ENCODE peak calls at places on chromosomes 1 and 21, in five cellular contexts. One of them, this sample, is unnamed. For H3K9me3, the result is how much of the 10 kb centered on the place peaks cover.

GRCh38 chr1:154767315-154768240 is 102.5 kb downstream of the KCNN3 start:
- DNase-seq in A549: no peak
- DNase-seq in CD8-positive, alpha-beta memory T cell: no peak
- DNase-seq in mucosa of descending colon: no peak
- DNase-seq in IMR-90: peak
- DNase-seq in this sample: no peak

GRCh38 chr1:41764608-41765007 is 154.1 kb downstream of the HIVEP3 start:
- DNase-seq in A549: no peak
- DNase-seq in IMR-90: no peak
- DNase-seq in CD8-positive, alpha-beta memory T cell: no peak
- DNase-seq in mucosa of descending colon: no peak
- DNase-seq in this sample: no peak

GRCh38 chr21:27300770-27301169 is 333.9 kb upstream of the ADAMTS5 start:
- DNase-seq in mucosa of descending colon: no peak
- DNase-seq in CD8-positive, alpha-beta memory T cell: no peak
- DNase-seq in IMR-90: peak
- DNase-seq in A549: no peak
- DNase-seq in this sample: no peak

GRCh38 chr21:39568380-39568779 is 44.4 kb upstream of the B3GALT5 start:
- DNase-seq in mucosa of descending colon: no peak
- DNase-seq in A549: no peak
- DNase-seq in IMR-90: no peak
- DNase-seq in CD8-positive, alpha-beta memory T cell: no peak
- DNase-seq in this sample: no peak

GRCh38 chr1:159923203-159924024 is 1.9 kb downstream of the TAGLN2 start:
- DNase-seq in A549: peak
- DNase-seq in mucosa of descending colon: peak
- DNase-seq in CD8-positive, alpha-beta memory T cell: peak
- DNase-seq in IMR-90: peak
- DNase-seq in this sample: peak

GRCh38 chr1:52697795-52698674 is at the start of gene COA7:
- DNase-seq in CD8-positive, alpha-beta memory T cell: peak
- DNase-seq in A549: peak
- DNase-seq in mucosa of descending colon: peak
- DNase-seq in IMR-90: peak
- DNase-seq in this sample: peak

GRCh38 chr1:41102208-41102607 is 80.7 kb upstream of the SLFNL1 start:
- DNase-seq in A549: peak
- DNase-seq in CD8-positive, alpha-beta memory T cell: no peak
- DNase-seq in IMR-90: peak
- DNase-seq in mucosa of descending colon: peak
- DNase-seq in this sample: no peak

GRCh38 chr1:214205053-214205452 is 75.9 kb upstream of the SMYD2 start:
- DNase-seq in CD8-positive, alpha-beta memory T cell: no peak
- DNase-seq in mucosa of descending colon: no peak
- DNase-seq in A549: no peak
- DNase-seq in IMR-90: no peak
- DNase-seq in this sample: no peak

GRCh38 chr21:26795866-26796329 is 49.3 kb downstream of the ADAMTS1 start:
- DNase-seq in CD8-positive, alpha-beta memory T cell: no peak
- DNase-seq in A549: peak
- DNase-seq in mucosa of descending colon: no peak
- DNase-seq in IMR-90: peak
- DNase-seq in this sample: no peak

GRCh38 chr1:62294211-62294610 is 25.0 kb downstream of the KANK4 start:
- DNase-seq in IMR-90: no peak
- DNase-seq in CD8-positive, alpha-beta memory T cell: no peak
- DNase-seq in A549: peak
- DNase-seq in mucosa of descending colon: no peak
- DNase-seq in this sample: no peak

GRCh38 chr1:6508154-6508875 is 16.8 kb upstream of the PLEKHG5 start:
- DNase-seq in mucosa of descending colon: no peak
- DNase-seq in CD8-positive, alpha-beta memory T cell: no peak
- DNase-seq in A549: no peak
- DNase-seq in IMR-90: no peak
- DNase-seq in this sample: no peak

GRCh38 chr21:38993561-38993960 is 187.8 kb downstream of the ETS2 start:
- DNase-seq in A549: peak
- DNase-seq in CD8-positive, alpha-beta memory T cell: no peak
- DNase-seq in mucosa of descending colon: no peak
- DNase-seq in IMR-90: peak
- DNase-seq in this sample: no peak

GRCh38 chr1:196180847-196181593 is 427.2 kb downstream of the KCNT2 start:
- DNase-seq in CD8-positive, alpha-beta memory T cell: no peak
- DNase-seq in mucosa of descending colon: no peak
- DNase-seq in A549: peak
- DNase-seq in IMR-90: peak
- DNase-seq in this sample: no peak

GRCh38 chr1:184854456-184855180 is 100.0 kb upstream of the EDEM3 start:
- DNase-seq in A549: no peak
- DNase-seq in IMR-90: peak
- DNase-seq in mucosa of descending colon: no peak
- DNase-seq in CD8-positive, alpha-beta memory T cell: no peak
- DNase-seq in this sample: no peak

GRCh38 chr1:27650527-27651175 is 15.7 kb upstream of the FGR start:
- DNase-seq in CD8-positive, alpha-beta memory T cell: no peak
- DNase-seq in IMR-90: peak
- DNase-seq in A549: no peak
- DNase-seq in mucosa of descending colon: no peak
- DNase-seq in this sample: no peak

GRCh38 chr1:203799157-203799556 is 3.7 kb downstream of the ZBED6 start:
- DNase-seq in CD8-positive, alpha-beta memory T cell: no peak
- DNase-seq in IMR-90: no peak
- DNase-seq in mucosa of descending colon: no peak
- DNase-seq in A549: no peak
- DNase-seq in this sample: no peak

GRCh38 chr1:68116643-68117235 is 66.3 kb upstream of the DIRAS3 start:
- DNase-seq in mucosa of descending colon: no peak
- DNase-seq in IMR-90: peak
- DNase-seq in CD8-positive, alpha-beta memory T cell: no peak
- DNase-seq in A549: peak
- DNase-seq in this sample: no peak

GRCh38 chr21:45582128-45582527 is 39.9 kb upstream of the SLC19A1 start:
- DNase-seq in CD8-positive, alpha-beta memory T cell: no peak
- DNase-seq in A549: no peak
- DNase-seq in IMR-90: no peak
- DNase-seq in mucosa of descending colon: no peak
- DNase-seq in this sample: no peak

GRCh38 chr1:156808186-156809030 is 8.2 kb downstream of the SH2D2A start:
- DNase-seq in CD8-positive, alpha-beta memory T cell: no peak
- DNase-seq in IMR-90: no peak
- DNase-seq in A549: no peak
- DNase-seq in mucosa of descending colon: no peak
- DNase-seq in this sample: no peak

GRCh38 chr21:45869121-45870007 is 112.2 kb upstream of the COL6A1 start:
- DNase-seq in A549: no peak
- DNase-seq in IMR-90: peak
- DNase-seq in CD8-positive, alpha-beta memory T cell: no peak
- DNase-seq in mucosa of descending colon: no peak
- DNase-seq in this sample: no peak

GRCh38 chr1:154896811-154897286 is 26.8 kb upstream of the KCNN3 start:
- DNase-seq in IMR-90: no peak
- DNase-seq in A549: no peak
- DNase-seq in CD8-positive, alpha-beta memory T cell: no peak
- DNase-seq in mucosa of descending colon: no peak
- DNase-seq in this sample: no peak

GRCh38 chr1:214453109-214453722 is 98.2 kb downstream of the PTPN14 start:
- DNase-seq in CD8-positive, alpha-beta memory T cell: no peak
- DNase-seq in mucosa of descending colon: no peak
- DNase-seq in A549: no peak
- DNase-seq in IMR-90: peak
- DNase-seq in this sample: no peak

GRCh38 chr1:215201301-215201700 is 118.8 kb downstream of the KCNK2 start:
- DNase-seq in A549: no peak
- DNase-seq in mucosa of descending colon: no peak
- DNase-seq in IMR-90: no peak
- DNase-seq in CD8-positive, alpha-beta memory T cell: no peak
- DNase-seq in this sample: no peak

DNA sequence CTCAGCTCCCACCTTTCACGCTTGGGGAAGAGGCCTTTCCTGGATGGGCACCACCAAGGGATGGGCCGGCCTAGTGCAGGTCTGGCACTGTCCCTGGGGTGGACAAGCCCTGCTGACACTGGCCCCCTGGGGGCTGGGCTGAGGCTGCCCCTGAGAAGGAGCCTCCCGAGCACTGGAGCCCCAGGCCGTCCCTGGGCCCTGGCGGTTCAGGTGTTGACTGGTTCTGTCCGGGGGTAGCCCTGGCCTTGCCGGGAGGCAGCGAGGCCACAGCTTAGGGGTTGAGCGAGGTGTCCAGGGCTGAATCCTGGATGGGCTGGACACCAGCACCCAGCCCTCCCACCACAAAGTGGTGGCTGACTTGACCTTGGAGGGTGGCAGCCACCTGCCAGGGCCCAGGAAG is 49.7 kb upstream of the ACTRT2 start:
- DNase-seq in A549: no peak
- DNase-seq in IMR-90: no peak
- DNase-seq in mucosa of descending colon: no peak
- DNase-seq in CD8-positive, alpha-beta memory T cell: no peak
- DNase-seq in this sample: no peak
- H3K9me3 ChIP-seq in A549: under half
- H3K9me3 ChIP-seq in IMR-90: half or more
- H3K9me3 ChIP-seq in mucosa of descending colon: under half
- H3K9me3 ChIP-seq in CD8-positive, alpha-beta memory T cell: under half
- H3K9me3 ChIP-seq in this sample: under half

GRCh38 chr21:15240846-15241245 is 176.0 kb upstream of the NRIP1 start:
- DNase-seq in IMR-90: no peak
- DNase-seq in CD8-positive, alpha-beta memory T cell: no peak
- DNase-seq in mucosa of descending colon: no peak
- DNase-seq in A549: no peak
- DNase-seq in this sample: no peak

GRCh38 chr21:15243356-15243755 is 178.6 kb upstream of the NRIP1 start:
- DNase-seq in IMR-90: no peak
- DNase-seq in mucosa of descending colon: no peak
- DNase-seq in CD8-positive, alpha-beta memory T cell: no peak
- DNase-seq in A549: no peak
- DNase-seq in this sample: no peak

GRCh38 chr21:15247613-15248012 is 182.8 kb upstream of the NRIP1 start:
- DNase-seq in mucosa of descending colon: no peak
- DNase-seq in A549: no peak
- DNase-seq in CD8-positive, alpha-beta memory T cell: no peak
- DNase-seq in IMR-90: peak
- DNase-seq in this sample: no peak

GRCh38 chr21:15241997-15242767 is 177.4 kb upstream of the NRIP1 start:
- DNase-seq in A549: peak
- DNase-seq in IMR-90: no peak
- DNase-seq in CD8-positive, alpha-beta memory T cell: no peak
- DNase-seq in mucosa of descending colon: no peak
- DNase-seq in this sample: no peak

GRCh38 chr21:15242906-15243305 is 178.1 kb upstream of the NRIP1 start:
- DNase-seq in CD8-positive, alpha-beta memory T cell: no peak
- DNase-seq in A549: no peak
- DNase-seq in IMR-90: no peak
- DNase-seq in mucosa of descending colon: no peak
- DNase-seq in this sample: no peak
- H3K9me3 ChIP-seq in CD8-positive, alpha-beta memory T cell: under half
- H3K9me3 ChIP-seq in A549: under half
- H3K9me3 ChIP-seq in IMR-90: under half
- H3K9me3 ChIP-seq in mucosa of descending colon: under half
- H3K9me3 ChIP-seq in this sample: under half

DNA sequence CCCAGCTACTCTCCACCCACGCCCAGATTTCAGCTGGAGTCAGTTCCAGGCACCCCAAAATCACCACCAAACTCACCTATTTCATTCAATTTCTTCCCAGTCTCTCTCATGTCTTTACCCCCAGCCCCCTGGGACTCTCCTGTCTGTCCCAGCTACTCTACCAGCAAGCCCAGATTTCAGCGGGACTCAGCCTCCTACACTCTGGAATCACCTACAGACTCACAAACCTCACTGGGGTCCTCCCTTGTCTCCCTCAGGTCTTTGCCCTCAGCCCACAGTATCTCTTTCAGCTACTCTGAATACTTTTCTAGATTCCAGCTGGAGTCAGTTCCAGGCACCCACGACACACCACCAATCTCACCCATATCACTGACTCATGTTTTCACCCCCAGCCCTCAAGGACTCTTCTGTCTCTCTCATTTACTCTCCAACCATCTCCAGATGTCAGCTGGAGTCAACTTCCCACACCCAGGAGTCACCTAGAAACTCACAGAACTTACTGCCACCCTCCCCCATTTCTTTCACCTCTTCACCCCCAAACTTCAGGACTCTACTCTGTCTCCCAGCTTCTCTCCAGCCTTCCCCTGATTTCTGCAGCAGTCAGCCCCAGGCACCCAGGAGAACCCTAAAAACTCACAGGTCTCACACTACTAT is 1529.3 kb upstream of the TPTE start:
- DNase-seq in CD8-positive, alpha-beta memory T cell: no peak
- DNase-seq in A549: peak
- DNase-seq in mucosa of descending colon: no peak
- DNase-seq in IMR-90: no peak
- DNase-seq in this sample: no peak
- H3K9me3 ChIP-seq in CD8-positive, alpha-beta memory T cell: under half
- H3K9me3 ChIP-seq in A549: under half
- H3K9me3 ChIP-seq in mucosa of descending colon: half or more
- H3K9me3 ChIP-seq in IMR-90: under half
- H3K9me3 ChIP-seq in this sample: under half

DNA sequence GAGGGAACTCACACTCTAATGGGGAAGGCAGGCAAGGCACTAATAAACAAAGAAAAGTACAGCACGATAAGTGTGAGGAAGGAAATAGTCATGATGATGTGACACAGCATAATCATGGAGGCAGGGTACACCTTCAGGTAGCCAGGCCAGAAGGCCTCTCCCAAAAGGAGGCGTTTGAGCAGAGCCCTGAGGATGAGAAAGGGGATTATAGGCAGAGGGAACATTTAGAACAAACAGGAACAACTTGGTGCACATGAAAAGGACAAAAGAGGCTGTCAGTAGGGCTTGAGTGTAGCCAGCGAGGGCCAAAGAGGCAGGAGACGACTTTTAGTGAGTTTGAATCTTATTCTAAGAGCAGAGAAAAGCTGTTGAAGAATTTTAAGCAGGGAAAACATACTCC is 33.4 kb upstream of the CRNN start:
- DNase-seq in IMR-90: no peak
- DNase-seq in A549: no peak
- DNase-seq in mucosa of descending colon: no peak
- DNase-seq in CD8-positive, alpha-beta memory T cell: no peak
- DNase-seq in this sample: no peak
- H3K9me3 ChIP-seq in IMR-90: under half
- H3K9me3 ChIP-seq in A549: under half
- H3K9me3 ChIP-seq in mucosa of descending colon: under half
- H3K9me3 ChIP-seq in CD8-positive, alpha-beta memory T cell: under half
- H3K9me3 ChIP-seq in this sample: under half

GRCh38 chr1:152479792-152480595 is 30.6 kb upstream of the LCE5A start:
- DNase-seq in mucosa of descending colon: no peak
- DNase-seq in A549: peak
- DNase-seq in IMR-90: peak
- DNase-seq in CD8-positive, alpha-beta memory T cell: peak
- DNase-seq in this sample: peak

GRCh38 chr1:152486400-152487006 is 24.1 kb upstream of the LCE5A start:
- DNase-seq in CD8-positive, alpha-beta memory T cell: no peak
- DNase-seq in A549: peak
- DNase-seq in mucosa of descending colon: no peak
- DNase-seq in IMR-90: no peak
- DNase-seq in this sample: no peak

GRCh38 chr1:152487871-152488270 is 22.7 kb upstream of the LCE5A start:
- DNase-seq in CD8-positive, alpha-beta memory T cell: no peak
- DNase-seq in A549: no peak
- DNase-seq in mucosa of descending colon: no peak
- DNase-seq in IMR-90: no peak
- DNase-seq in this sample: no peak

GRCh38 chr1:152481869-152482664 is 28.5 kb upstream of the LCE5A start:
- DNase-seq in CD8-positive, alpha-beta memory T cell: no peak
- DNase-seq in IMR-90: no peak
- DNase-seq in A549: no peak
- DNase-seq in mucosa of descending colon: no peak
- DNase-seq in this sample: no peak
- H3K9me3 ChIP-seq in CD8-positive, alpha-beta memory T cell: under half
- H3K9me3 ChIP-seq in IMR-90: under half
- H3K9me3 ChIP-seq in A549: under half
- H3K9me3 ChIP-seq in mucosa of descending colon: under half
- H3K9me3 ChIP-seq in this sample: under half

This sample was measured in T-helper 17 cell.